ENCODE peak calls at places on chromosomes 12 and 14, in ten cellular contexts. One of them, this sample, is unnamed.

GRCh38 chr14:93128785-93129459 is 13.2 kb upstream of the ITPK1 start:
- DNase-seq in AG04450: no peak
- DNase-seq in fibroblast of mammary gland: no peak
- DNase-seq in cardiac muscle cell: peak; percentile 23
- DNase-seq in fibroblast of lung: no peak
- DNase-seq in pancreas: no peak
- DNase-seq in esophagus squamous epithelium: no peak
- DNase-seq in HCT116: no peak
- DNase-seq in bronchial epithelial cell: no peak
- DNase-seq in GM06990: no peak
- DNase-seq in this sample: no peak

GRCh38 chr12:3158851-3159465 is 81.8 kb downstream of the TSPAN9 start:
- DNase-seq in AG04450: no peak
- DNase-seq in HCT116: no peak
- DNase-seq in pancreas: no peak
- DNase-seq in bronchial epithelial cell: no peak
- DNase-seq in GM06990: no peak
- DNase-seq in fibroblast of mammary gland: peak; percentile 36
- DNase-seq in cardiac muscle cell: no peak
- DNase-seq in esophagus squamous epithelium: no peak
- DNase-seq in fibroblast of lung: no peak
- DNase-seq in this sample: peak; percentile 60

GRCh38 chr12:28770329-28770728 is 378.7 kb upstream of the FAR2 start:
- DNase-seq in bronchial epithelial cell: peak; percentile 13
- DNase-seq in pancreas: no peak
- DNase-seq in fibroblast of mammary gland: peak; percentile 22
- DNase-seq in GM06990: no peak
- DNase-seq in AG04450: no peak
- DNase-seq in esophagus squamous epithelium: no peak
- DNase-seq in fibroblast of lung: no peak
- DNase-seq in HCT116: no peak
- DNase-seq in cardiac muscle cell: no peak
- DNase-seq in this sample: no peak

GRCh38 chr12:76866726-76867125 is 12.1 kb downstream of the CSRP2 start:
- DNase-seq in fibroblast of lung: peak; percentile 41
- DNase-seq in AG04450: no peak
- DNase-seq in HCT116: no peak
- DNase-seq in esophagus squamous epithelium: no peak
- DNase-seq in pancreas: no peak
- DNase-seq in GM06990: no peak
- DNase-seq in bronchial epithelial cell: no peak
- DNase-seq in fibroblast of mammary gland: peak; percentile 28
- DNase-seq in cardiac muscle cell: no peak
- DNase-seq in this sample: peak; percentile 68

GRCh38 chr14:85316701-85317100 is 213.2 kb upstream of the FLRT2 start:
- DNase-seq in fibroblast of lung: peak; percentile 12
- DNase-seq in esophagus squamous epithelium: no peak
- DNase-seq in pancreas: no peak
- DNase-seq in cardiac muscle cell: no peak
- DNase-seq in HCT116: no peak
- DNase-seq in AG04450: no peak
- DNase-seq in bronchial epithelial cell: no peak
- DNase-seq in GM06990: no peak
- DNase-seq in fibroblast of mammary gland: peak; percentile 61
- DNase-seq in this sample: peak; percentile 15

GRCh38 chr12:112380663-112381420 is 1.4 kb downstream of the HECTD4 start:
- DNase-seq in cardiac muscle cell: peak; percentile 10
- DNase-seq in fibroblast of mammary gland: no peak
- DNase-seq in HCT116: no peak
- DNase-seq in esophagus squamous epithelium: no peak
- DNase-seq in pancreas: no peak
- DNase-seq in fibroblast of lung: no peak
- DNase-seq in AG04450: no peak
- DNase-seq in bronchial epithelial cell: no peak
- DNase-seq in GM06990: no peak
- DNase-seq in this sample: no peak

GRCh38 chr14:60965402-60965801 is 15.5 kb downstream of the TRMT5 start:
- DNase-seq in pancreas: no peak
- DNase-seq in AG04450: peak; percentile 60
- DNase-seq in HCT116: no peak
- DNase-seq in esophagus squamous epithelium: no peak
- DNase-seq in cardiac muscle cell: no peak
- DNase-seq in bronchial epithelial cell: peak; percentile 56
- DNase-seq in fibroblast of lung: peak; percentile 94
- DNase-seq in fibroblast of mammary gland: peak; percentile 87
- DNase-seq in GM06990: no peak
- DNase-seq in this sample: peak; percentile 29

GRCh38 chr14:62015945-62016344 is 253.7 kb downstream of the SNAPC1 start:
- DNase-seq in AG04450: no peak
- DNase-seq in GM06990: no peak
- DNase-seq in fibroblast of mammary gland: peak; percentile 15
- DNase-seq in esophagus squamous epithelium: no peak
- DNase-seq in HCT116: no peak
- DNase-seq in cardiac muscle cell: no peak
- DNase-seq in pancreas: no peak
- DNase-seq in fibroblast of lung: peak; percentile 9
- DNase-seq in bronchial epithelial cell: peak; percentile 41
- DNase-seq in this sample: no peak

GRCh38 chr14:61653507-61653906 is 41.8 kb upstream of the HIF1A start:
- DNase-seq in fibroblast of lung: peak; percentile 55
- DNase-seq in cardiac muscle cell: no peak
- DNase-seq in fibroblast of mammary gland: peak; percentile 88
- DNase-seq in esophagus squamous epithelium: no peak
- DNase-seq in bronchial epithelial cell: peak; percentile 86
- DNase-seq in AG04450: peak; percentile 53
- DNase-seq in GM06990: no peak
- DNase-seq in pancreas: no peak
- DNase-seq in HCT116: no peak
- DNase-seq in this sample: no peak

GRCh38 chr14:57574617-57575288 is 81.1 kb upstream of the CCDC198 start:
- DNase-seq in cardiac muscle cell: no peak
- DNase-seq in pancreas: no peak
- DNase-seq in bronchial epithelial cell: no peak
- DNase-seq in esophagus squamous epithelium: no peak
- DNase-seq in fibroblast of lung: no peak
- DNase-seq in HCT116: no peak
- DNase-seq in GM06990: no peak
- DNase-seq in fibroblast of mammary gland: peak; percentile 1
- DNase-seq in AG04450: no peak
- DNase-seq in this sample: no peak

GRCh38 chr14:105330491-105330895 is 15.9 kb downstream of the PACS2 start:
- DNase-seq in HCT116: no peak
- DNase-seq in cardiac muscle cell: no peak
- DNase-seq in AG04450: no peak
- DNase-seq in esophagus squamous epithelium: no peak
- DNase-seq in bronchial epithelial cell: peak; percentile 45
- DNase-seq in pancreas: no peak
- DNase-seq in fibroblast of lung: no peak
- DNase-seq in fibroblast of mammary gland: peak; percentile 64
- DNase-seq in GM06990: peak; percentile 4
- DNase-seq in this sample: no peak

GRCh38 chr14:106802413-106803364 is 1276.3 kb downstream of the TMEM121 start:
- DNase-seq in GM06990: peak; percentile 19
- DNase-seq in fibroblast of lung: no peak
- DNase-seq in bronchial epithelial cell: no peak
- DNase-seq in esophagus squamous epithelium: no peak
- DNase-seq in AG04450: no peak
- DNase-seq in fibroblast of mammary gland: no peak
- DNase-seq in pancreas: peak; percentile 13
- DNase-seq in HCT116: no peak
- DNase-seq in cardiac muscle cell: no peak
- DNase-seq in this sample: no peak
- TF ChIP-seq CTCF in GM06990: peak; percentile 24
- TF ChIP-seq CTCF in fibroblast of lung: no peak
- TF ChIP-seq CTCF in bronchial epithelial cell: no peak
- TF ChIP-seq CTCF in esophagus squamous epithelium: no peak
- TF ChIP-seq CTCF in AG04450: no peak
- TF ChIP-seq CTCF in fibroblast of mammary gland: no peak
- TF ChIP-seq CTCF in pancreas: no peak
- TF ChIP-seq CTCF in HCT116: no peak
- TF ChIP-seq CTCF in cardiac muscle cell: no peak
- TF ChIP-seq CTCF in this sample: no peak

DNA sequence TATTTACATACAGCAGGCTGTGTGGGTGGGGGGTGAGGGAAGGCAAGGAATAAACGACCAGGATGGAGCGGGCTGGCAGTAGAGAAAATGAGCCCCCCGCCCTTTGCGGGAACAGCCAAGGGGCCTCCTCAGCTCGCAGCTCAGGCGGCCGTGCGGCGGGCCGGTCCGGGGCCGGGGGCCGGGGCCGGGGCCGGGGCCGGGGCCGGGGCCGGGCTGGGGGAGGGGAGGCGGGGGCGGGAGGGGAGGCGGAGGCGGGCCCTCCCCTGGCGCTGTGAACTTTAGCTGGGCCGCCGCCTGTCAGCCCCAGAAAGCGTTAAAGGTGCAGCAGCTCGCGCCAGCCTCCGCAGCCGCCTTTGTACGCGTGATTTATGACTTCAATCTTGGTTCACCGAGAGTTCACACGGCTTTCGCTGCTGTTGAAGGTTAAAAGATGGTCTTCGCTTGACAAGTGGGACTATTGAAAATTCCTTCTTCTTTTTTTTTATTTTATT is 28.8 kb downstream of the HOXC4 start:
- DNase-seq in pancreas: no peak
- DNase-seq in cardiac muscle cell: peak; percentile 62
- DNase-seq in GM06990: no peak
- DNase-seq in esophagus squamous epithelium: no peak
- DNase-seq in AG04450: no peak
- DNase-seq in fibroblast of mammary gland: peak; percentile 57
- DNase-seq in fibroblast of lung: no peak
- DNase-seq in bronchial epithelial cell: no peak
- DNase-seq in HCT116: no peak
- DNase-seq in this sample: no peak
- H3K4me3 ChIP-seq in pancreas: no peak overlapping the region
- H3K4me3 ChIP-seq in cardiac muscle cell: no peak overlapping the region
- H3K4me3 ChIP-seq in GM06990: peak overlapping the region; percentile 53
- H3K4me3 ChIP-seq in esophagus squamous epithelium: peak overlapping the region; percentile 47
- H3K4me3 ChIP-seq in AG04450: no peak overlapping the region
- H3K4me3 ChIP-seq in fibroblast of mammary gland: peak overlapping the region; percentile 29
- H3K4me3 ChIP-seq in fibroblast of lung: no peak overlapping the region
- H3K4me3 ChIP-seq in bronchial epithelial cell: no peak overlapping the region
- H3K4me3 ChIP-seq in HCT116: no peak overlapping the region
- H3K4me3 ChIP-seq in this sample: no peak overlapping the region

GRCh38 chr12:107436836-107437235 is 248.8 kb upstream of the PWP1 start:
- DNase-seq in GM06990: no peak
- DNase-seq in pancreas: no peak
- DNase-seq in fibroblast of mammary gland: no peak
- DNase-seq in HCT116: no peak
- DNase-seq in cardiac muscle cell: no peak
- DNase-seq in AG04450: no peak
- DNase-seq in fibroblast of lung: no peak
- DNase-seq in esophagus squamous epithelium: no peak
- DNase-seq in bronchial epithelial cell: no peak
- DNase-seq in this sample: no peak

GRCh38 chr12:107435072-107435471 is 250.5 kb upstream of the PWP1 start:
- DNase-seq in cardiac muscle cell: no peak
- DNase-seq in fibroblast of mammary gland: no peak
- DNase-seq in pancreas: no peak
- DNase-seq in bronchial epithelial cell: no peak
- DNase-seq in HCT116: no peak
- DNase-seq in AG04450: no peak
- DNase-seq in esophagus squamous epithelium: no peak
- DNase-seq in GM06990: no peak
- DNase-seq in fibroblast of lung: no peak
- DNase-seq in this sample: no peak

GRCh38 chr12:107437954-107438353 is 247.6 kb upstream of the PWP1 start:
- DNase-seq in fibroblast of mammary gland: no peak
- DNase-seq in esophagus squamous epithelium: no peak
- DNase-seq in cardiac muscle cell: no peak
- DNase-seq in GM06990: no peak
- DNase-seq in bronchial epithelial cell: no peak
- DNase-seq in AG04450: no peak
- DNase-seq in fibroblast of lung: no peak
- DNase-seq in HCT116: no peak
- DNase-seq in pancreas: no peak
- DNase-seq in this sample: no peak

GRCh38 chr12:107436376-107436775 is 249.2 kb upstream of the PWP1 start:
- DNase-seq in HCT116: no peak
- DNase-seq in pancreas: no peak
- DNase-seq in bronchial epithelial cell: peak; percentile 98
- DNase-seq in esophagus squamous epithelium: no peak
- DNase-seq in AG04450: peak; percentile 69
- DNase-seq in GM06990: no peak
- DNase-seq in cardiac muscle cell: peak; percentile 36
- DNase-seq in fibroblast of mammary gland: peak; percentile 51
- DNase-seq in fibroblast of lung: peak; percentile 28
- DNase-seq in this sample: no peak

DNA sequence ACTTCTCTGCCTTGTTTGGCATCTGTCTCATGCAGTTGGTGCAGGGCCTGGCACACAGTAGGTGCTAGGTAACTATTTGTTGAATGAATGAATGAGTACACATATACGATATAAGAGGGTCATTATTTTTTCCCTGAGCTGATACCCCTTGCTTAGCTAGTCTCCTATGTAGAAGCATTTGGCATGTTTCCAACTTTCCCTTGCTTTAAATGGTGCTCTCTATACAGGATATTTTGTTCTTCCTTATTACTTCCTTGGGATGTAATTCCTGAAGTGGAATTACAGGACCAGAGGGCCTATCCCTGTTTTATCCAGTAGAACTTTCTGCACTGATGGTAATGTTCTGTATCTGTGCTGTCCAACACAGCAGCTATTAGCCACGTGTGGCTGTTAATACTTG is 250.1 kb upstream of the PWP1 start:
- DNase-seq in fibroblast of lung: no peak
- DNase-seq in cardiac muscle cell: peak; percentile 46
- DNase-seq in bronchial epithelial cell: no peak
- DNase-seq in fibroblast of mammary gland: peak; percentile 7
- DNase-seq in HCT116: no peak
- DNase-seq in GM06990: no peak
- DNase-seq in AG04450: no peak
- DNase-seq in esophagus squamous epithelium: no peak
- DNase-seq in pancreas: no peak
- DNase-seq in this sample: no peak
- TF ChIP-seq CTCF in fibroblast of lung: no peak
- TF ChIP-seq CTCF in cardiac muscle cell: no peak
- TF ChIP-seq CTCF in bronchial epithelial cell: no peak
- TF ChIP-seq CTCF in fibroblast of mammary gland: no peak
- TF ChIP-seq CTCF in HCT116: no peak
- TF ChIP-seq CTCF in GM06990: no peak
- TF ChIP-seq CTCF in AG04450: no peak
- TF ChIP-seq CTCF in esophagus squamous epithelium: no peak
- TF ChIP-seq CTCF in pancreas: no peak
- TF ChIP-seq CTCF in this sample: no peak

DNA sequence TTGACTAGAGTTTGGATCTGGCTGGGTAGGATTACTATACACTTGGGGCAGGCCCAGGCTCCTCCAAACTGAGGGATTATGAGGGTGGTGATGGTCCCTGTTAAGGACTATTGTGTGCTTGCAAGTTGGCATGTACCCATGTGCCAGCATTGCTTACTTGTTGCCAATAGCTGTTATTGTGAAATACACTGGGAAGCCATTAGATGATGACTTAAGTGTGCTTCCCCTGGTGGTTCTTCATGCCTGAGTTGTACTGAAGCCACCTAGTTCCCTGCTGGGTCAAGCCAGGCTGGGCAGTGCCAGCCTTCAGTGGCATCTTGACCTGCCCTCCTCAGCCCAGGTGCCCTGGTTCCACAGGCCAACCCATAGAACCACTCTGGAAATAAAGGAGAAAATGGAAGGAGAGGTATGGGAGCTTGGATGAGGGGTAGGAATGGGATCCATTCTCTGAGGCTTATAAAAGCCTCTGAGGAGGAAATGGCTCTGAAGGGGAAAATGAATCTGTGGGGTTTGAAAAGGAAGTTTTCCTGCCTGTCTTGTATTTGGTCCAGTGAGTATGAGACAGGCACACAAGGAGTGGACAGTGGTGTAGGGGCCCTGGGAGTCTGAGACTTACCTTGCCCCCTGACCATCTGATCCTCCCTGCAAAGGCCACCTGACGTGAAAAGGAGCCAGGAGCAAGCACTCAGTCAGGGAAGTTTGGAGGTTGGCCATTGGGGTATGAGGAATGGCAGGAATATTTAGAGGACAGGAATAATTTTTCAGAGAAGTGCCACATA is 724 bp downstream of the LTB4R start:
- DNase-seq in esophagus squamous epithelium: no peak
- DNase-seq in bronchial epithelial cell: peak; percentile 52
- DNase-seq in GM06990: no peak
- DNase-seq in cardiac muscle cell: no peak
- DNase-seq in AG04450: no peak
- DNase-seq in HCT116: no peak
- DNase-seq in fibroblast of mammary gland: peak; percentile 36
- DNase-seq in fibroblast of lung: peak; percentile 29
- DNase-seq in pancreas: no peak
- DNase-seq in this sample: no peak
- H3K4me3 ChIP-seq in esophagus squamous epithelium: peak overlapping the region; percentile 69
- H3K4me3 ChIP-seq in bronchial epithelial cell: no peak overlapping the region
- H3K4me3 ChIP-seq in GM06990: peak overlapping the region; percentile 63
- H3K4me3 ChIP-seq in cardiac muscle cell: no peak overlapping the region
- H3K4me3 ChIP-seq in AG04450: no peak overlapping the region
- H3K4me3 ChIP-seq in HCT116: no peak overlapping the region
- H3K4me3 ChIP-seq in fibroblast of mammary gland: no peak overlapping the region
- H3K4me3 ChIP-seq in fibroblast of lung: no peak overlapping the region
- H3K4me3 ChIP-seq in pancreas: no peak overlapping the region
- H3K4me3 ChIP-seq in this sample: no peak overlapping the region

This sample was measured in BJ.